ENCODE peak calls at places on chromosomes 6 and 20, in seven cellular contexts. U is thyroid gland; D is SK-N-SH; H is CD8-positive, alpha-beta T cell; Q is A549; X is fibroblast of lung; E is lung. W is an unnamed sample.

GRCh38 chr20:63830821-63831593 is at the start of gene ZBTB46:
- DNase-seq in Q (no peak), E (no peak), D (peak), H (no peak), X (peak), U (peak), W (no peak)

GRCh38 chr6:143329323-143329722 is 121.2 kb downstream of the ADAT2 start:
- DNase-seq in U (no peak), D (no peak), E (no peak), X (peak), Q (no peak), H (no peak), W (no peak)

GRCh38 chr6:1832844-1833787 is 223.4 kb downstream of the FOXC1 start:
- DNase-seq in E (peak), U (peak), Q (no peak), D (peak), H (no peak), X (peak), W (no peak)

GRCh38 chr20:63103402-63104311 is 96.9 kb upstream of the BHLHE23 start:
- DNase-seq in H (no peak), Q (peak), X (peak), E (no peak), U (no peak), D (no peak), W (no peak)

GRCh38 chr20:1841554-1842140 is 53.6 kb upstream of the SIRPA start:
- DNase-seq in H (no peak), X (no peak), Q (no peak), U (no peak), E (no peak), D (no peak), W (no peak)

GRCh38 chr20:40470313-40471260 is 218.4 kb downstream of the MAFB start:
- DNase-seq in E (no peak), U (no peak), X (no peak), H (no peak), D (peak), Q (no peak), W (no peak)

GRCh38 chr6:282867-283416 is 9.3 kb upstream of the DUSP22 start:
- DNase-seq in E (peak), Q (no peak), H (no peak), X (no peak), D (no peak), U (no peak), W (no peak)

GRCh38 chr6:151060096-151060741 is 179.5 kb upstream of the AKAP12 start:
- DNase-seq in U (no peak), H (no peak), X (peak), Q (peak), D (no peak), E (no peak), W (no peak)

GRCh38 chr6:112502348-112503130 is 155.4 kb downstream of the RFPL4B start:
- DNase-seq in Q (no peak), U (no peak), X (peak), H (no peak), E (no peak), D (peak), W (no peak)

GRCh38 chr20:31790401-31790800 is 28.8 kb upstream of the MYLK2 start:
- DNase-seq in E (no peak), U (no peak), Q (no peak), X (peak), D (no peak), H (no peak), W (no peak)

GRCh38 chr6:2478200-2478599 is 232.8 kb upstream of the GMDS start:
- DNase-seq in E (no peak), H (no peak), U (no peak), X (peak), D (no peak), Q (no peak), W (no peak)

GRCh38 chr6:149354009-149354408 is 36.5 kb downstream of the TAB2 start:
- DNase-seq in E (no peak), X (no peak), U (no peak), D (no peak), Q (no peak), H (no peak), W (no peak)

GRCh38 chr20:46731770-46732169 is 22.3 kb downstream of the SLC2A10 start:
- DNase-seq in H (no peak), Q (no peak), U (no peak), E (no peak), D (no peak), X (no peak), W (no peak)

GRCh38 chr20:62583424-62583920 is 58.8 kb upstream of the SLCO4A1 start:
- DNase-seq in H (no peak), U (no peak), E (no peak), D (no peak), Q (peak), X (no peak), W (no peak)

GRCh38 chr6:15620616-15621015 is 42.2 kb downstream of the DTNBP1 start:
- DNase-seq in H (no peak), E (no peak), D (peak), U (no peak), X (no peak), Q (no peak), W (peak)

GRCh38 chr6:15036690-15037245 is 209.1 kb upstream of the JARID2 start:
- DNase-seq in U (peak), E (no peak), Q (no peak), H (no peak), D (peak), X (no peak), W (peak)

GRCh38 chr20:14712302-14712739 is 374.9 kb upstream of the FLRT3 start:
- DNase-seq in Q (peak), D (no peak), E (no peak), X (peak), H (no peak), U (no peak), W (no peak)

GRCh38 chr6:118468682-118469465 is 79.2 kb upstream of the PLN start:
- DNase-seq in Q (peak), D (no peak), E (no peak), U (no peak), X (peak), H (no peak), W (no peak)

GRCh38 chr6:24883618-24884017 is 52.1 kb downstream of the RIPOR2 start:
- DNase-seq in E (no peak), X (peak), H (no peak), D (no peak), U (no peak), Q (no peak), W (no peak)

GRCh38 chr20:37758332-37758731 is 64.5 kb downstream of the CTNNBL1 start:
- DNase-seq in E (no peak), U (no peak), X (no peak), D (no peak), Q (peak), H (no peak), W (peak)

GRCh38 chr20:17061721-17062120 is 165.1 kb upstream of the PCSK2 start:
- DNase-seq in Q (no peak), X (no peak), U (no peak), E (no peak), H (no peak), D (no peak), W (no peak)

GRCh38 chr6:39669943-39670342 is 55.3 kb downstream of the KIF6 start:
- DNase-seq in X (peak), E (no peak), D (no peak), U (no peak), Q (no peak), H (no peak), W (no peak)

GRCh38 chr20:58691773-58692578 is 624 bp upstream of the NPEPL1 start:
- DNase-seq in E (peak), D (no peak), H (no peak), Q (no peak), X (no peak), U (no peak), W (no peak)

GRCh38 chr20:2142649-2143048 is 41.0 kb downstream of the STK35 start:
- DNase-seq in X (no peak), H (no peak), Q (no peak), U (no peak), E (no peak), D (no peak), W (no peak)

GRCh38 chr6:147063469-147064031 is 140.7 kb upstream of the STXBP5 start:
- DNase-seq in Q (peak), X (peak), D (no peak), H (no peak), U (no peak), E (no peak), W (no peak)

GRCh38 chr20:31857861-31858835 is 12.2 kb downstream of the DUSP15 start:
- DNase-seq in Q (no peak), U (no peak), H (no peak), D (no peak), X (no peak), E (no peak), W (no peak)

GRCh38 chr6:111663232-111663631 is 57.6 kb upstream of the TRAF3IP2 start:
- DNase-seq in E (no peak), Q (no peak), X (no peak), D (peak), H (no peak), U (peak), W (no peak)

GRCh38 chr6:163001341-163001740 is 273.6 kb downstream of the PACRG start:
- DNase-seq in X (peak), E (no peak), H (no peak), Q (no peak), U (no peak), D (no peak), W (no peak)

GRCh38 chr6:56482525-56482924 is 160.2 kb downstream of the DST start:
- DNase-seq in U (no peak), X (no peak), Q (no peak), H (no peak), D (no peak), E (no peak), W (no peak)

GRCh38 chr20:11376406-11376805 is 541.3 kb upstream of the BTBD3 start:
- DNase-seq in U (no peak), X (no peak), Q (no peak), E (no peak), H (no peak), D (no peak), W (no peak)

GRCh38 chr6:45472383-45472782 is 94.6 kb upstream of the SUPT3H start:
- DNase-seq in D (no peak), E (no peak), X (peak), U (no peak), H (no peak), Q (no peak), W (no peak)
- H3K27ac ChIP-seq in D (peak), E (no peak), X (peak), U (no peak), H (no peak), Q (no peak), W (no peak)

DNA sequence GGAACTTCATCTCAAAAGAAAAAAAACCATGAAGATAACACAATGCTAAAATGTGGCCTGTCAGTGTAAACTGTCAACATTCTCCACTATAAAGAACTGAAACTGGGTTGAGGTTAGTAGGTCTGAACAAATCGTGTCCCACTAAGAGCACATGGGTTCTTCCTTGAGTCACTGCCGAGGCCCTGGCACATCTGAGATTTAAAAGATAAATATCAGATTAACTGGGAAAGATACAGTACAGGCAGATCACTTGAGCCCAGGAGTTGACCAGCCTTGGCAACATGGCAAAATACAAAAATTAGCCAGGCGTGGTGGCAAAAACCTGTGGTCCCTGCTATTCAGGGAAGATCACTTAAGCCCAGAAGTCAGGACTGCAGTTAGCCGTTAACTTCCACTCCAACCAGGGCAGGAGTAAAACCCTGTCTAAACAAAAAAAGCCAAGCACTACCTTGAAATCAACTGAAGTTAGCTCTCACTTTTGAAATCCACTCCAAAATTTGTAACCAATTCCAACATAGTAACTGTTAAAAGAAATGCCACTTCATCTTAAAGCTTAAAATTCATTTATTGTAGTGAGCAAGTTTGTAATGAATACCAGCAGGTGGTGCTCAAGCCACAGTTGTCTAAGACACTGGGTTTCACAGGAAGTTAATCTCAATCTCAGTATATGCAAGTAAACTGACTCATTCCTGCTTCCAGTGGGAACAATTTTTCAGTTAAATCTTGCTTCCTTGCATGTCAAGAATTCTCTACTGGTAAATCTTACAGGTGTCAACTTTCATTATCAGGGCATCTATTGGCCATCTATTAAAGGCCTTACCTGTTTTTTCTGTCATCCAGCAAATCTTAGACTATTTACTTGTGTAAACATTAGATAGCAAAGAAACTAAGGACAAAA is 5.4 kb downstream of the EEF1A1 start:
- DNase-seq in E (peak), H (no peak), Q (peak), U (peak), X (peak), D (peak), W (peak)
- H3K4me3 ChIP-seq in E (no peak), H (no peak), Q (peak), U (no peak), X (no peak), D (no peak), W (no peak)

DNA sequence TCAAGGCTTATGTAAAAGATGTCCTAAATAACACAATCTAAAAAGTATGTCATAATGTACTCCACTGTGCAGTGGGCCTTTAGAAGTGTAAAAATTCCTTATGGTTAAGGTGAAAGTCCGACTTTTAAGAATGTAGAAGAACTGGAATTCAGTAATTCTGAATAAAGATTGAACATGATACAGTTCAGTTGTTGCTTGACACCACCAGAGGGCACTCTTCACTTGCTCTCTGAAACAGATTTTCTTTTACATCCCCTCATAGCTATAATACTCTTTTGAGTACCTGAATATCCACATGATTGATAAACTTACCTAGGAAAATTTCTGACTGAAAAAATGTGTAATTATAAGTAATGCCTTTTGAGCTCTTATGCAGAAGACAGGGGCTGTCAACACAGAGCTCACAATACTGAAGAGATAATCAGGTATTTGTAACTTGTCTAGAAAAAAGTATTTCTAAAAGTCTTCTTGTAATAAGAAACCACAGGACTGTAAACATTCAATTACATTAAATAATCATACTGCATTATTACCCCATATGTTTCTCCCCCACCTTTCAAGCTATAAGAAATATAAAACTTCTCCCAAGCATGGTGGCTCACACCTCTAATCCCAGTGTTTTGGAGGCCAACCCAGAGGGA is 92.1 kb downstream of the POPDC3 start:
- DNase-seq in X (peak), D (peak), U (peak), H (peak), E (no peak), Q (peak), W (peak)
- TF ChIP-seq CTCF in X (peak), D (peak), U (peak), H (peak), E (peak), Q (peak), W (peak)

GRCh38 chr6:11411592-11411991 is 126.0 kb upstream of the TMEM170B start:
- DNase-seq in X (no peak), Q (no peak), D (no peak), H (no peak), U (no peak), E (no peak), W (no peak)
- H3K27ac ChIP-seq in X (no peak), Q (peak), D (peak), H (no peak), U (no peak), E (no peak), W (no peak)

W was measured in WERI-Rb-1.